ENCODE peak calls at places on chromosomes 12 and 14, in six cellular contexts. F, W, S, E, L and U are unnamed samples.

GRCh38 chr12:128025856-128026255 is 241.1 kb upstream of the TMEM132C start:
- DNase-seq in S (no peak), W (no peak), E (no peak), L (no peak), F (peak), U (no peak)

GRCh38 chr14:77186911-77187648 is 5.5 kb downstream of the TMEM63C start:
- DNase-seq in L (no peak), E (no peak), W (no peak), S (no peak), F (peak), U (no peak)

GRCh38 chr12:112096667-112097066 is 11.9 kb downstream of the NAA25 start:
- DNase-seq in S (no peak), W (no peak), F (no peak), L (no peak), E (peak), U (no peak)

GRCh38 chr12:51218607-51219161 is 822 bp upstream of the POU6F1 start:
- DNase-seq in F (no peak), L (no peak), W (no peak), S (no peak), E (peak), U (no peak)

GRCh38 chr12:84619053-84619452 is 293.5 kb downstream of the SLC6A15 start:
- DNase-seq in S (no peak), W (no peak), F (no peak), L (no peak), E (no peak), U (no peak)

GRCh38 chr12:43338848-43339526 is 213.0 kb downstream of the ADAMTS20 start:
- DNase-seq in L (no peak), S (peak), F (no peak), E (no peak), W (peak), U (no peak)

GRCh38 chr12:49375406-49375805 is 8.1 kb downstream of the SPATS2 start:
- DNase-seq in E (no peak), W (no peak), S (no peak), L (no peak), F (peak), U (no peak)

GRCh38 chr14:62313228-62313627 is 551.0 kb downstream of the SNAPC1 start:
- DNase-seq in F (no peak), L (no peak), E (no peak), W (no peak), S (no peak), U (no peak)

GRCh38 chr12:65306603-65307501 is 28.4 kb downstream of the MSRB3 start:
- DNase-seq in L (no peak), E (peak), W (peak), S (peak), F (peak), U (no peak)

GRCh38 chr12:54421175-54421872 is 2.3 kb upstream of the ITGA5 start:
- DNase-seq in L (no peak), E (no peak), S (no peak), W (no peak), F (no peak), U (no peak)

GRCh38 chr14:75401356-75401755 is 26.5 kb upstream of the JDP2 start:
- DNase-seq in L (no peak), S (no peak), W (peak), E (no peak), F (no peak), U (no peak)

GRCh38 chr14:73463411-73463810 is 5.1 kb upstream of the NUMB start:
- DNase-seq in L (no peak), F (no peak), S (peak), E (peak), W (peak), U (no peak)

GRCh38 chr12:94973202-94973601 is 30.3 kb downstream of the NDUFA12 start:
- DNase-seq in F (no peak), L (no peak), E (no peak), W (no peak), S (peak), U (no peak)

GRCh38 chr14:83798421-83798820 is 1731.5 kb upstream of the FLRT2 start:
- DNase-seq in S (no peak), E (no peak), W (no peak), F (no peak), L (no peak), U (no peak)

GRCh38 chr14:95774265-95775160 is 60.6 kb upstream of the TCL1A start:
- DNase-seq in S (peak), E (peak), L (no peak), W (peak), F (peak), U (peak)

GRCh38 chr14:65255583-65256443 is 153.5 kb upstream of the MAX start:
- DNase-seq in S (no peak), E (no peak), L (no peak), W (no peak), F (no peak), U (no peak)

GRCh38 chr12:90305379-90305778 is 596.7 kb upstream of the ATP2B1 start:
- DNase-seq in S (no peak), W (no peak), F (no peak), L (no peak), E (no peak), U (no peak)

GRCh38 chr12:60269611-60270269 is 673.9 kb downstream of the SLC16A7 start:
- DNase-seq in W (no peak), E (no peak), S (no peak), L (no peak), F (no peak), U (no peak)

GRCh38 chr14:100581228-100582145 is 5.7 kb downstream of the BEGAIN start:
- DNase-seq in F (no peak), L (no peak), W (no peak), E (no peak), S (no peak), U (no peak)

GRCh38 chr12:86389949-86390348 is 133.8 kb upstream of the MGAT4C start:
- DNase-seq in L (no peak), F (no peak), W (no peak), E (no peak), S (peak), U (no peak)

GRCh38 chr14:68733086-68733621 is 59.7 kb downstream of the ZFP36L1 start:
- DNase-seq in S (no peak), W (no peak), E (peak), L (no peak), F (no peak), U (no peak)

GRCh38 chr12:113464852-113465719 is 6.6 kb downstream of the LHX5 start:
- DNase-seq in F (no peak), E (peak), W (no peak), L (no peak), S (no peak), U (no peak)

GRCh38 chr12:114933428-114934160 is 249.6 kb upstream of the TBX3 start:
- DNase-seq in L (no peak), W (no peak), F (no peak), S (peak), E (no peak), U (no peak)

GRCh38 chr12:116717466-116718457 is 20.1 kb downstream of the SPRING1 start:
- DNase-seq in E (no peak), F (peak), L (no peak), W (peak), S (no peak), U (no peak)

GRCh38 chr12:50749459-50749882 is 14.4 kb upstream of the ATF1 start:
- DNase-seq in F (no peak), S (no peak), W (no peak), E (no peak), L (no peak), U (no peak)